ENCODE peak calls at places on chromosomes 11 and 22, in seven cellular contexts. One of them, this sample, is unnamed.

GRCh38 chr11:15819679-15820286 is 536.6 kb downstream of the SOX6 start:
- DNase-seq in breast epithelium: peak
- DNase-seq in suprapubic skin: peak
- DNase-seq in GM23338: peak
- DNase-seq in heart right ventricle: peak
- DNase-seq in tibial nerve: peak
- DNase-seq in A549: peak
- DNase-seq in this sample: no peak

GRCh38 chr11:57476223-57476882 is 16.0 kb downstream of the RTN4RL2 start:
- DNase-seq in A549: no peak
- DNase-seq in suprapubic skin: no peak
- DNase-seq in breast epithelium: peak
- DNase-seq in GM23338: peak
- DNase-seq in heart right ventricle: peak
- DNase-seq in tibial nerve: no peak
- DNase-seq in this sample: no peak

GRCh38 chr22:20526628-20527355 is 19.4 kb downstream of the MED15 start:
- DNase-seq in suprapubic skin: no peak
- DNase-seq in tibial nerve: no peak
- DNase-seq in GM23338: no peak
- DNase-seq in breast epithelium: no peak
- DNase-seq in A549: peak
- DNase-seq in heart right ventricle: no peak
- DNase-seq in this sample: peak

GRCh38 chr22:20933910-20934309 is 16.7 kb downstream of the CRKL start:
- DNase-seq in GM23338: no peak
- DNase-seq in heart right ventricle: no peak
- DNase-seq in suprapubic skin: no peak
- DNase-seq in breast epithelium: no peak
- DNase-seq in A549: no peak
- DNase-seq in tibial nerve: no peak
- DNase-seq in this sample: no peak

GRCh38 chr22:27476729-27477128 is 324.8 kb downstream of the MN1 start:
- DNase-seq in breast epithelium: peak
- DNase-seq in heart right ventricle: no peak
- DNase-seq in A549: peak
- DNase-seq in GM23338: no peak
- DNase-seq in tibial nerve: no peak
- DNase-seq in suprapubic skin: no peak
- DNase-seq in this sample: no peak

GRCh38 chr22:32818446-32819115 is 17.1 kb downstream of the TIMP3 start:
- DNase-seq in A549: no peak
- DNase-seq in heart right ventricle: no peak
- DNase-seq in breast epithelium: no peak
- DNase-seq in tibial nerve: no peak
- DNase-seq in suprapubic skin: peak
- DNase-seq in GM23338: no peak
- DNase-seq in this sample: no peak

GRCh38 chr11:112352907-112353306 is 92.2 kb upstream of the PLET1 start:
- DNase-seq in breast epithelium: no peak
- DNase-seq in GM23338: no peak
- DNase-seq in heart right ventricle: no peak
- DNase-seq in suprapubic skin: no peak
- DNase-seq in tibial nerve: no peak
- DNase-seq in A549: no peak
- DNase-seq in this sample: no peak

GRCh38 chr11:42422094-42422493 is 889.7 kb upstream of the API5 start:
- DNase-seq in breast epithelium: no peak
- DNase-seq in GM23338: no peak
- DNase-seq in suprapubic skin: no peak
- DNase-seq in A549: no peak
- DNase-seq in tibial nerve: no peak
- DNase-seq in heart right ventricle: no peak
- DNase-seq in this sample: no peak

GRCh38 chr11:69283446-69283845 is 10.5 kb upstream of the MYEOV start:
- DNase-seq in heart right ventricle: no peak
- DNase-seq in A549: no peak
- DNase-seq in suprapubic skin: no peak
- DNase-seq in GM23338: no peak
- DNase-seq in breast epithelium: no peak
- DNase-seq in tibial nerve: no peak
- DNase-seq in this sample: no peak

GRCh38 chr11:34839969-34840368 is 76.2 kb downstream of the APIP start:
- DNase-seq in A549: no peak
- DNase-seq in suprapubic skin: no peak
- DNase-seq in GM23338: no peak
- DNase-seq in tibial nerve: no peak
- DNase-seq in breast epithelium: no peak
- DNase-seq in heart right ventricle: no peak
- DNase-seq in this sample: no peak

GRCh38 chr11:103851166-103851651 is 185.2 kb upstream of the DDI1 start:
- DNase-seq in tibial nerve: no peak
- DNase-seq in A549: no peak
- DNase-seq in breast epithelium: no peak
- DNase-seq in suprapubic skin: no peak
- DNase-seq in GM23338: no peak
- DNase-seq in heart right ventricle: no peak
- DNase-seq in this sample: peak

GRCh38 chr22:44365196-44365802 is 52.5 kb upstream of the SHISAL1 start:
- DNase-seq in heart right ventricle: peak
- DNase-seq in breast epithelium: no peak
- DNase-seq in suprapubic skin: peak
- DNase-seq in A549: no peak
- DNase-seq in tibial nerve: no peak
- DNase-seq in GM23338: no peak
- DNase-seq in this sample: no peak

GRCh38 chr22:44304354-44304753 is 8.4 kb downstream of the SHISAL1 start:
- DNase-seq in A549: no peak
- DNase-seq in suprapubic skin: no peak
- DNase-seq in heart right ventricle: no peak
- DNase-seq in breast epithelium: no peak
- DNase-seq in GM23338: no peak
- DNase-seq in tibial nerve: no peak
- DNase-seq in this sample: no peak

GRCh38 chr11:65565624-65566453 is 4.4 kb upstream of the ZNRD2 start:
- DNase-seq in GM23338: no peak
- DNase-seq in suprapubic skin: no peak
- DNase-seq in tibial nerve: no peak
- DNase-seq in A549: no peak
- DNase-seq in breast epithelium: no peak
- DNase-seq in heart right ventricle: no peak
- DNase-seq in this sample: no peak

GRCh38 chr11:12680246-12680939 is 6.2 kb downstream of the TEAD1 start:
- DNase-seq in tibial nerve: peak
- DNase-seq in suprapubic skin: peak
- DNase-seq in breast epithelium: peak
- DNase-seq in GM23338: peak
- DNase-seq in A549: peak
- DNase-seq in heart right ventricle: peak
- DNase-seq in this sample: no peak

GRCh38 chr11:94131363-94132115 is 2.9 kb downstream of the PANX1 start:
- DNase-seq in GM23338: no peak
- DNase-seq in breast epithelium: no peak
- DNase-seq in heart right ventricle: no peak
- DNase-seq in tibial nerve: no peak
- DNase-seq in suprapubic skin: no peak
- DNase-seq in A549: no peak
- DNase-seq in this sample: no peak

GRCh38 chr22:26461188-26461810 is 22.3 kb downstream of the HPS4 start:
- DNase-seq in heart right ventricle: peak
- DNase-seq in GM23338: peak
- DNase-seq in suprapubic skin: no peak
- DNase-seq in breast epithelium: no peak
- DNase-seq in tibial nerve: peak
- DNase-seq in A549: peak
- DNase-seq in this sample: no peak

GRCh38 chr11:120441592-120441991 is 70.0 kb upstream of the GRIK4 start:
- DNase-seq in GM23338: no peak
- DNase-seq in breast epithelium: no peak
- DNase-seq in A549: no peak
- DNase-seq in suprapubic skin: no peak
- DNase-seq in heart right ventricle: no peak
- DNase-seq in tibial nerve: no peak
- DNase-seq in this sample: no peak
- H3K4me3 ChIP-seq in GM23338: no peak
- H3K4me3 ChIP-seq in breast epithelium: no peak
- H3K4me3 ChIP-seq in A549: no peak
- H3K4me3 ChIP-seq in suprapubic skin: no peak
- H3K4me3 ChIP-seq in heart right ventricle: no peak
- H3K4me3 ChIP-seq in tibial nerve: no peak
- H3K4me3 ChIP-seq in this sample: no peak

DNA sequence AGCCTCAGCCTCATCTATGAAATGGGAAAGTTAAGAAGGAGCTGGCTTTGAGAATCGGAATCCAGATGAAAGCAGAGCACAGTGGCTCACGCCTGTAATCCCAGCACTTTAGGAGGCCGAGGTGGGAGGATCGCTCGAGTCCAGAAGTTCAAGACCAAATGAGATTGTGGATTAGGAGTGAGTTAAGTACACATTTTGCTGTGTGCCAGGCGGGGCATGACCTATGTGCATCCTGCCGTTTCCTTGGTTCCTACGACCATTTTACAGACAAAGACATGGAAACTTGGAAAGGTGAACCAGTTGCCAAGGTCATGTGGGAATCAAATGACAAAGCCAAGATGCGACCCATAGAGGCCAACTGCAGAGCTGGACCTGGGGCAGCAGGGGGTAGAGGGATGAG is 4.2 kb downstream of the PLA2G3 start:
- DNase-seq in A549: no peak
- DNase-seq in breast epithelium: no peak
- DNase-seq in suprapubic skin: no peak
- DNase-seq in GM23338: no peak
- DNase-seq in tibial nerve: no peak
- DNase-seq in heart right ventricle: no peak
- DNase-seq in this sample: no peak
- TF ChIP-seq CTCF in A549: no peak
- TF ChIP-seq CTCF in breast epithelium: no peak
- TF ChIP-seq CTCF in suprapubic skin: no peak
- TF ChIP-seq CTCF in GM23338: no peak
- TF ChIP-seq CTCF in tibial nerve: no peak
- TF ChIP-seq CTCF in heart right ventricle: no peak
- TF ChIP-seq CTCF in this sample: no peak

DNA sequence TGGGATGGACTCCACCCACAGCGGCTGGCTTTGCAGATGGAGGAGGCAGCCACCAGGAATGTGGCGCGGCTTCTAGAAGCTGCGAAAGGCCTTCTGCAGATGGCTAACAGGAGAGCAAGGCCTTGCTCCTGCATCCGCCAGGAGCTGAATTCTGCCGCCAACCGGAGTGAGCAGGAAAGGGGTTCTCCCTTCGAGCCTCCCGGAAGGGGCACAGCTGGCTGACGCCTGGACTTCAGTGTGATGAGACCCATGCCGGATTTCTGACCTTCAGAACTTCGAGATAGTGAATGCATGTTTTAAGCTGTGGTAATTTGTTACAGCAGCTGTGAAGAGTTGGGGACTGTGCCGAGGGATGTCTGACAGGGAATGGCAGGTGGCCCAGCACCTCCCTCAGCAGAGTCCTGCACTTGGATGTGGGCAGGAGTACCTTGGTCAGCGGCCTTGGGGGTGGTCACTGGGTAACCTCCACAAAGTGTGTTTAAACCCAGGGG is 7.7 kb downstream of the TBC1D22A start:
- DNase-seq in heart right ventricle: no peak
- DNase-seq in suprapubic skin: peak
- DNase-seq in breast epithelium: no peak
- DNase-seq in A549: no peak
- DNase-seq in tibial nerve: no peak
- DNase-seq in GM23338: no peak
- DNase-seq in this sample: no peak
- H3K4me3 ChIP-seq in heart right ventricle: no peak
- H3K4me3 ChIP-seq in suprapubic skin: no peak
- H3K4me3 ChIP-seq in breast epithelium: no peak
- H3K4me3 ChIP-seq in A549: no peak
- H3K4me3 ChIP-seq in tibial nerve: no peak
- H3K4me3 ChIP-seq in GM23338: no peak
- H3K4me3 ChIP-seq in this sample: no peak

DNA sequence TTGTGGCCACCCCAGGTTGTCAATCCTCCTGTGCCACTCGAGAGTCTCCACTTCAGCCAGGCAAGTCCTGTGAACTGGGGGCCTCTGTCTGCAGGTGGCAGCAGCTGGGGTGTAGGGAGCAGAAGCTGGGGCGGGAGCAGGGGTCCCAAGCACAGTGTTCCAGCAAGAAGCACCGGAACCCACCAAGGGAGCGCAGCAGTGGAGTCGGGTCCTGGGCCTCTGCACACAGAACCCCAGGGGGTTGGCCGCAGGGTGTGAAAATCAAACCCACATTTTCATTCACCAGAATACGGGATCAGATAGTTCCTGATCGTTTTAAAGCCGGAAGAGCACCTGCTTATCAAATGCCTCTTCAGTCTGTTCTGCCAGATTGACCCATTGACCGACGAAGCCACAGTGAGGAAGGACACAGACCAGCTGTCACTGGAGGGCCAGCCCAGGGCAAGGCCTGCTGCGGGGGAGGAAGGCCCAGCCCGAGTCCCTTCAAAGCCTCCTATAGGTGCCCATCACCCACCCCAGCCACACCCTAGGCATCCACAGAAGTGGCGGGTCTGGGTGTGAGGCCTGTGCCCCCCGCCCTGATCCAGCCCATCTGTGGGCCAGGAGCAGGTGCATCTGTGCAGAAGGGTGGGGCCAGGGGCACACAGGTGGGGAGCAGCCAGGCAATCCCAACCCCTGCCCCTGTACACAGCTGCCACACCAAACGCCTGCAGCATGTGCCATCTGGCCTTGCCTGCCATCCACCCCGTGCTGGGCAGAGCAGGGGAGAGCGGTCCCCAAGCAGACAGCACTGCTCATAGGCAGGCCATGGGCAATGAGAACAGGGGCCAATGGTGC is 34.1 kb downstream of the RSPH14 start:
- DNase-seq in breast epithelium: no peak
- DNase-seq in GM23338: no peak
- DNase-seq in suprapubic skin: no peak
- DNase-seq in A549: no peak
- DNase-seq in tibial nerve: no peak
- DNase-seq in heart right ventricle: no peak
- DNase-seq in this sample: no peak
- TF ChIP-seq CTCF in breast epithelium: no peak
- TF ChIP-seq CTCF in GM23338: no peak
- TF ChIP-seq CTCF in suprapubic skin: no peak
- TF ChIP-seq CTCF in A549: no peak
- TF ChIP-seq CTCF in tibial nerve: no peak
- TF ChIP-seq CTCF in heart right ventricle: no peak
- TF ChIP-seq CTCF in this sample: no peak

This sample was measured in epithelial cell of proximal tubule.